ENCODE peak calls at places on chromosomes 2 and 18, in nine cellular contexts. W, U, S, H, V, E, F, Y and P are unnamed samples.

GRCh38 chr2:16397681-16398475 is 267.8 kb downstream of the CYRIA start:
- DNase-seq in Y (no peak), H (no peak), W (no peak), V (no peak), E (no peak), U (no peak), F (no peak), S (no peak), P (no peak)

GRCh38 chr2:229104863-229105468 is 166.1 kb downstream of the PID1 start:
- DNase-seq in S (no peak), F (no peak), U (no peak), E (no peak), V (no peak), Y (no peak), W (no peak), H (no peak), P (no peak)

GRCh38 chr2:157662401-157662800 is 33.7 kb upstream of the ACVR1C start:
- DNase-seq in U (no peak), W (no peak), E (no peak), F (peak; percentile 19), S (no peak), H (no peak), V (no peak), Y (no peak), P (no peak)

GRCh38 chr2:156892449-156893335 is 364.8 kb upstream of the GALNT5 start:
- DNase-seq in Y (peak; percentile 60), S (no peak), W (no peak), U (peak; percentile 23), E (no peak), H (no peak), F (peak; percentile 44), V (no peak), P (no peak)

GRCh38 chr2:128442891-128443302 is 124.2 kb upstream of the HS6ST1 start:
- DNase-seq in V (no peak), Y (no peak), U (no peak), H (peak; percentile 46), W (peak; percentile 67), E (peak; percentile 77), F (no peak), S (no peak), P (no peak)

GRCh38 chr18:7224198-7224597 is 6.7 kb upstream of the LRRC30 start:
- DNase-seq in F (no peak), V (no peak), U (no peak), S (no peak), E (no peak), Y (no peak), H (no peak), W (no peak), P (no peak)

GRCh38 chr2:60094450-60094929 is 459.0 kb downstream of the BCL11A start:
- DNase-seq in U (peak; percentile 22), V (peak; percentile 25), Y (no peak), F (no peak), W (no peak), E (no peak), S (no peak), H (no peak), P (peak; percentile 31)

GRCh38 chr18:58858591-58859468 is 5.8 kb upstream of the ZNF532 start:
- DNase-seq in U (no peak), E (no peak), Y (no peak), S (no peak), H (no peak), V (peak; percentile 50), W (peak; percentile 84), F (no peak), P (peak; percentile 51)

GRCh38 chr18:8493141-8493540 is 116.1 kb upstream of the RAB12 start:
- DNase-seq in V (no peak), W (peak; percentile 16), H (peak; percentile 19), F (no peak), E (no peak), U (no peak), S (no peak), Y (no peak), P (no peak)

GRCh38 chr2:127669056-127669455 is 6.3 kb downstream of the LIMS2 start:
- DNase-seq in W (no peak), H (no peak), F (no peak), U (no peak), S (no peak), E (no peak), V (no peak), Y (no peak), P (no peak)

GRCh38 chr18:47975105-47975504 is 44.6 kb upstream of the SMAD2 start:
- DNase-seq in S (no peak), V (no peak), F (no peak), E (no peak), U (no peak), Y (no peak), H (no peak), W (no peak), P (no peak)

GRCh38 chr2:232522014-232522854 is 2.0 kb downstream of the PRSS56 start:
- DNase-seq in E (peak; percentile 83), Y (no peak), U (peak; percentile 80), V (no peak), S (peak; percentile 41), F (peak; percentile 21), W (no peak), H (peak; percentile 91), P (peak; percentile 58)

GRCh38 chr18:32091325-32091723 is 350 bp upstream of the RNF138 start:
- DNase-seq in S (no peak), W (no peak), H (no peak), F (no peak), Y (no peak), E (no peak), U (no peak), V (no peak), P (no peak)

GRCh38 chr2:70596739-70597138 is 43.1 kb upstream of the TGFA start:
- DNase-seq in F (peak; percentile 34), Y (no peak), W (no peak), U (no peak), V (no peak), E (no peak), H (no peak), S (no peak), P (no peak)

GRCh38 chr2:177726853-177727465 is 334.4 kb downstream of the AGPS start:
- DNase-seq in V (no peak), E (no peak), S (no peak), F (no peak), U (no peak), W (no peak), Y (no peak), H (no peak), P (no peak)

GRCh38 chr2:127024769-127025356 is 82.1 kb downstream of the BIN1 start:
- DNase-seq in S (no peak), E (no peak), Y (peak; percentile 30), W (no peak), F (peak; percentile 57), V (no peak), H (no peak), U (no peak), P (no peak)

GRCh38 chr2:180191352-180192124 is 184.4 kb upstream of the CWC22 start:
- DNase-seq in W (no peak), S (no peak), F (peak; percentile 17), U (no peak), Y (peak; percentile 4), E (no peak), V (no peak), H (no peak), P (no peak)

GRCh38 chr18:55586841-55587240 is 1.2 kb downstream of the TCF4 start:
- DNase-seq in S (no peak), U (no peak), W (no peak), V (no peak), F (peak; percentile 45), Y (peak; percentile 67), E (no peak), H (no peak), P (no peak)

GRCh38 chr2:72755647-72756423 is 70.0 kb downstream of the EXOC6B start:
- DNase-seq in V (no peak), S (no peak), W (no peak), U (no peak), E (no peak), H (no peak), Y (no peak), F (no peak), P (no peak)

GRCh38 chr18:76252880-76253279 is 242.2 kb downstream of the ZNF516 start:
- DNase-seq in V (no peak), E (no peak), F (no peak), S (no peak), W (no peak), H (no peak), U (no peak), Y (peak; percentile 40), P (no peak)

GRCh38 chr2:1082456-1083205 is 132.0 kb downstream of the SNTG2 start:
- DNase-seq in S (no peak), Y (no peak), E (no peak), H (no peak), U (no peak), W (no peak), F (no peak), V (no peak), P (no peak)

GRCh38 chr2:53129851-53130250 is 637.8 kb upstream of the CHAC2 start:
- DNase-seq in E (no peak), H (no peak), Y (no peak), S (no peak), W (no peak), F (peak; percentile 77), V (no peak), U (peak; percentile 25), P (no peak)

GRCh38 chr2:234951386-234952269 is at the start of gene SH3BP4:
- DNase-seq in H (no peak), F (peak; percentile 83), E (peak; percentile 94), Y (peak; percentile 70), W (peak; percentile 91), S (no peak), V (peak; percentile 61), U (peak; percentile 87), P (peak; percentile 85)